ENCODE peak calls at places on chromosomes 11 and 22, in five cellular contexts. H is GM10248; F is CD4-positive, alpha-beta T cell; E is IMR-90; J is cardiac muscle cell. I is an unnamed sample.

GRCh38 chr22:35306350-35306967 is 6.8 kb downstream of the TOM1 start:
- DNase-seq in H (no peak), E (no peak), J (no peak), F (no peak), I (no peak)

GRCh38 chr11:84398017-84398626 is 1112.0 kb upstream of the CCDC90B start:
- DNase-seq in E (peak), H (no peak), J (peak), F (no peak), I (no peak)

GRCh38 chr11:74683941-74684481 is 47.2 kb downstream of the CHRDL2 start:
- DNase-seq in H (no peak), J (no peak), F (no peak), E (peak), I (no peak)

GRCh38 chr11:79165908-79166307 is 274.9 kb downstream of the TENM4 start:
- DNase-seq in J (no peak), H (no peak), E (no peak), F (no peak), I (no peak)

GRCh38 chr22:50607366-50608020 is 6.9 kb downstream of the MAPK8IP2 start:
- DNase-seq in F (no peak), E (no peak), J (no peak), H (no peak), I (no peak)

GRCh38 chr22:26463688-26464087 is 19.9 kb downstream of the HPS4 start:
- DNase-seq in F (no peak), H (no peak), J (no peak), E (no peak), I (no peak)

GRCh38 chr11:60280412-60280811 is at the start of gene MS4A4A:
- DNase-seq in F (no peak), H (no peak), E (no peak), J (no peak), I (no peak)

GRCh38 chr11:77147668-77148321 is 19.7 kb downstream of the MYO7A start:
- DNase-seq in E (no peak), J (peak), F (peak), H (no peak), I (no peak)

GRCh38 chr11:115613986-115614625 is 109.9 kb upstream of the CADM1 start:
- DNase-seq in F (no peak), E (peak), J (peak), H (no peak), I (no peak)

GRCh38 chr11:1869427-1870325 is 16.8 kb downstream of the LSP1 start:
- DNase-seq in J (no peak), F (no peak), E (no peak), H (no peak), I (no peak)

GRCh38 chr11:31870609-31871309 is 59.6 kb upstream of the PAX6 start:
- DNase-seq in H (peak), J (peak), E (peak), F (no peak), I (peak)

GRCh38 chr11:110269996-110270395 is 26.4 kb downstream of the RDX start:
- DNase-seq in J (no peak), E (no peak), F (no peak), H (no peak), I (no peak)

GRCh38 chr11:67519726-67520125 is 3.5 kb downstream of the CABP2 start:
- DNase-seq in J (no peak), H (no peak), F (no peak), E (no peak), I (no peak)

GRCh38 chr22:45104313-45104712 is 59.4 kb upstream of the NUP50 start:
- DNase-seq in E (no peak), H (no peak), F (no peak), J (no peak), I (no peak)

GRCh38 chr11:119363874-119364590 is 17.5 kb downstream of the USP2 start:
- DNase-seq in J (peak), E (no peak), H (peak), F (peak), I (peak)

GRCh38 chr11:12682730-12683500 is 8.7 kb downstream of the TEAD1 start:
- DNase-seq in J (no peak), F (no peak), H (no peak), E (no peak), I (no peak)

GRCh38 chr11:9573775-9574555 is 495 bp downstream of the WEE1 start:
- DNase-seq in F (no peak), H (peak), J (peak), E (no peak), I (peak)

GRCh38 chr22:29145321-29146072 is 60.2 kb upstream of the EMID1 start:
- DNase-seq in F (no peak), J (no peak), H (no peak), E (no peak), I (no peak)

GRCh38 chr11:122105009-122105828 is 10.8 kb downstream of the BLID start:
- DNase-seq in H (no peak), F (no peak), J (no peak), E (no peak), I (no peak)

GRCh38 chr22:46052331-46052771 is 75.4 kb upstream of the WNT7B start:
- DNase-seq in F (no peak), J (no peak), E (no peak), H (no peak), I (no peak)

GRCh38 chr11:122071680-122072321 is 44.2 kb downstream of the BLID start:
- DNase-seq in F (no peak), H (no peak), E (no peak), J (no peak), I (no peak)

GRCh38 chr22:20080776-20081654 is 974 bp downstream of the DGCR8 start:
- DNase-seq in E (peak), H (no peak), F (no peak), J (peak), I (peak)

GRCh38 chr11:55652560-55652959 is 4.4 kb downstream of the OR4S2 start:
- DNase-seq in F (no peak), H (no peak), E (no peak), J (no peak), I (no peak)

GRCh38 chr11:62552931-62553838 is 6.6 kb upstream of the AHNAK start:
- DNase-seq in F (peak), H (no peak), J (peak), E (peak), I (no peak)

GRCh38 chr22:19720150-19720827 is 3.0 kb upstream of the GP1BB start:
- DNase-seq in J (no peak), F (no peak), H (no peak), E (no peak), I (no peak)

GRCh38 chr22:20524004-20524481 is 16.6 kb downstream of the MED15 start:
- DNase-seq in J (no peak), H (no peak), F (no peak), E (peak), I (no peak)

GRCh38 chr11:20443596-20443995 is 56.1 kb downstream of the PRMT3 start:
- DNase-seq in H (no peak), J (peak), F (no peak), E (peak), I (no peak)
- TF ChIP-seq CTCF in H (peak), J (peak), F (peak), E (peak), I (peak)

GRCh38 chr11:107683807-107684206 is 28.0 kb downstream of the SLN start:
- DNase-seq in F (no peak), H (no peak), J (no peak), E (no peak), I (no peak)
- TF ChIP-seq CTCF in F (peak), H (no peak), J (peak), E (peak), I (peak)

DNA sequence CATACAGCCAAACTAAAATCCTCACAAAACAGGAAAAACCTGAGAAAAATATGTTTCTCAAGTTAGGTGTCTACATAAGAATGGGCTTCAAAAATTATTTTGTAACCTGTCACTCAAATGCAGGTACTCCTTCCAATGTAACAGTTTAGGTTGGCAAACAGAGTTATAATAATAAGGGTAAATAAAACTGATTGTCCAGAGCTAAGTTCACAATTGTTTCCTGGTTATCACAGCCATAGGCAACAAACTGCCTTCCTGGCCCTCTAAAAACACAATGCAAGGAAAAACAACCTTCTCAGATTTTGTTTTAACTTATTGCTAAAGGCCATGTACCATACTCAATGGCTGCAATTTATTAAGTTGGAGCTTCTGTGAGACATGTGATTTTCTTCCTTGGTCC is 36.4 kb downstream of the SNX19 start:
- DNase-seq in J (no peak), E (no peak), F (no peak), H (no peak), I (no peak)
- TF ChIP-seq CTCF in J (no peak), E (no peak), F (no peak), H (no peak), I (no peak)

GRCh38 chr11:64304316-64305072 is 830 bp upstream of the ESRRA start:
- DNase-seq in J (peak), H (peak), E (peak), F (peak), I (peak)
- TF ChIP-seq CTCF in J (peak), H (peak), E (peak), F (peak), I (peak)

GRCh38 chr11:596374-596773 is 19.4 kb downstream of the IRF7 start:
- DNase-seq in E (no peak), J (no peak), H (no peak), F (no peak), I (no peak)

GRCh38 chr11:593347-593746 is 17.1 kb downstream of the PHRF1 start:
- DNase-seq in F (no peak), J (no peak), E (no peak), H (no peak), I (no peak)

GRCh38 chr11:598005-598680 is 17.6 kb downstream of the IRF7 start:
- DNase-seq in J (no peak), H (no peak), F (no peak), E (no peak), I (no peak)

GRCh38 chr11:595400-595799 is 19.1 kb downstream of the PHRF1 start:
- DNase-seq in H (no peak), J (no peak), F (no peak), E (no peak), I (no peak)

GRCh38 chr11:597166-597725 is 18.5 kb downstream of the IRF7 start:
- DNase-seq in F (no peak), E (no peak), J (no peak), H (no peak), I (no peak)
- TF ChIP-seq CTCF in F (no peak), E (no peak), J (no peak), H (no peak), I (peak)

GRCh38 chr11:15216678-15217077 is 102.0 kb downstream of the INSC start:
- DNase-seq in J (no peak), E (no peak), H (peak), F (no peak), I (no peak)
- TF ChIP-seq CTCF in J (peak), E (peak), H (peak), F (peak), I (peak)

DNA sequence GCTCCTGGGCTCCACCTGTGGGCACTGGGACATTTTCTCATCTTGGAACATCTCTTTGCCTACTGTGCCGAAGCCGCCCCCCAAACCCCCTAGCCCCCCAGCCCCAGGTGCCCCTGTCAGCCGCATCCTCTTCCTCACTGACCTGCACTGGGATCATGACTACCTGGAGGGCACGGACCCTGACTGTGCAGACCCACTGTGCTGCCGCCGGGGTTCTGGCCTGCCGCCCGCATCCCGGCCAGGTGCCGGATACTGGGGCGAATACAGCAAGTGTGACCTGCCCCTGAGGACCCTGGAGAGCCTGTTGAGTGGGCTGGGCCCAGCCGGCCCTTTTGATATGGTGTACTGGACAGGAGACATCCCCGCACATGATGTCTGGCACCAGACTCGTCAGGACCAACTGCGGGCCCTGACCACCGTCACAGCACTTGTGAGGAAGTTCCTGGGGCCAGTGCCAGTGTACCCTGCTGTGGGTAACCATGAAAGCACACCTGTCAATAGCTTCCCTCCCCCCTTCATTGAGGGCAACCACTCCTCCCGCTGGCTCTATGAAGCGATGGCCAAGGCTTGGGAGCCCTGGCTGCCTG is 1.4 kb downstream of the SMPD1 start:
- DNase-seq in F (no peak), E (no peak), J (no peak), H (no peak), I (no peak)
- TF ChIP-seq CTCF in F (no peak), E (no peak), J (no peak), H (no peak), I (no peak)